ENCODE peak calls at places on chromosome 7, in six cellular contexts. One of them, this sample, is unnamed.

GRCh38 chr7:158908552-158908951 is 52.2 kb downstream of the DYNC2I1 start:
- DNase-seq in fibroblast of mammary gland: no peak
- DNase-seq in heart right ventricle: no peak
- DNase-seq in BE2C: no peak
- DNase-seq in PC-3: no peak
- DNase-seq in MM.1S: no peak
- DNase-seq in this sample: no peak

GRCh38 chr7:26603631-26604030 is 260.8 kb downstream of the SKAP2 start:
- DNase-seq in fibroblast of mammary gland: peak
- DNase-seq in heart right ventricle: no peak
- DNase-seq in BE2C: no peak
- DNase-seq in PC-3: peak
- DNase-seq in MM.1S: no peak
- DNase-seq in this sample: no peak

GRCh38 chr7:150406565-150407421 is 27.7 kb downstream of the ZNF775 start:
- DNase-seq in fibroblast of mammary gland: no peak
- DNase-seq in heart right ventricle: no peak
- DNase-seq in BE2C: no peak
- DNase-seq in PC-3: no peak
- DNase-seq in MM.1S: peak
- DNase-seq in this sample: no peak

GRCh38 chr7:16644987-16645592 is 464 bp downstream of the ANKMY2 start:
- DNase-seq in fibroblast of mammary gland: peak
- DNase-seq in heart right ventricle: peak
- DNase-seq in BE2C: no peak
- DNase-seq in PC-3: no peak
- DNase-seq in MM.1S: no peak
- DNase-seq in this sample: no peak

GRCh38 chr7:151351027-151351426 is 9.4 kb downstream of the NUB1 start:
- DNase-seq in fibroblast of mammary gland: no peak
- DNase-seq in heart right ventricle: no peak
- DNase-seq in BE2C: peak
- DNase-seq in PC-3: no peak
- DNase-seq in MM.1S: no peak
- DNase-seq in this sample: no peak

GRCh38 chr7:74027683-74028320 is at the start of gene ELN:
- DNase-seq in fibroblast of mammary gland: peak
- DNase-seq in heart right ventricle: peak
- DNase-seq in BE2C: peak
- DNase-seq in PC-3: no peak
- DNase-seq in MM.1S: no peak
- DNase-seq in this sample: no peak

GRCh38 chr7:157310676-157311185 is 26.1 kb upstream of the DNAJB6 start:
- DNase-seq in fibroblast of mammary gland: no peak
- DNase-seq in heart right ventricle: no peak
- DNase-seq in BE2C: no peak
- DNase-seq in PC-3: peak
- DNase-seq in MM.1S: no peak
- DNase-seq in this sample: peak

GRCh38 chr7:98622926-98623325 is 5.8 kb downstream of the NPTX2 start:
- DNase-seq in fibroblast of mammary gland: no peak
- DNase-seq in heart right ventricle: no peak
- DNase-seq in BE2C: no peak
- DNase-seq in PC-3: no peak
- DNase-seq in MM.1S: no peak
- DNase-seq in this sample: no peak

GRCh38 chr7:149580328-149580727 is 82.7 kb upstream of the ZNF746 start:
- DNase-seq in fibroblast of mammary gland: no peak
- DNase-seq in heart right ventricle: no peak
- DNase-seq in BE2C: no peak
- DNase-seq in PC-3: no peak
- DNase-seq in MM.1S: no peak
- DNase-seq in this sample: no peak

GRCh38 chr7:34928052-34928451 is 109.2 kb downstream of the DPY19L1 start:
- DNase-seq in fibroblast of mammary gland: peak
- DNase-seq in heart right ventricle: peak
- DNase-seq in BE2C: peak
- DNase-seq in PC-3: peak
- DNase-seq in MM.1S: peak
- DNase-seq in this sample: peak

GRCh38 chr7:34425631-34426384 is 232.2 kb upstream of the NPSR1 start:
- DNase-seq in fibroblast of mammary gland: no peak
- DNase-seq in heart right ventricle: no peak
- DNase-seq in BE2C: no peak
- DNase-seq in PC-3: no peak
- DNase-seq in MM.1S: no peak
- DNase-seq in this sample: no peak

GRCh38 chr7:33130184-33130583 is 820 bp downstream of the BBS9 start:
- DNase-seq in fibroblast of mammary gland: peak
- DNase-seq in heart right ventricle: no peak
- DNase-seq in BE2C: no peak
- DNase-seq in PC-3: no peak
- DNase-seq in MM.1S: no peak
- DNase-seq in this sample: peak

GRCh38 chr7:151012031-151012692 is 12.1 kb downstream of the ATG9B start:
- DNase-seq in fibroblast of mammary gland: no peak
- DNase-seq in heart right ventricle: no peak
- DNase-seq in BE2C: no peak
- DNase-seq in PC-3: no peak
- DNase-seq in MM.1S: no peak
- DNase-seq in this sample: no peak

GRCh38 chr7:129616530-129616929 is 5.0 kb downstream of the NRF1 start:
- DNase-seq in fibroblast of mammary gland: no peak
- DNase-seq in heart right ventricle: no peak
- DNase-seq in BE2C: no peak
- DNase-seq in PC-3: no peak
- DNase-seq in MM.1S: no peak
- DNase-seq in this sample: no peak

GRCh38 chr7:27917119-27917518 is 177.2 kb downstream of the TAX1BP1 start:
- DNase-seq in fibroblast of mammary gland: no peak
- DNase-seq in heart right ventricle: no peak
- DNase-seq in BE2C: no peak
- DNase-seq in PC-3: no peak
- DNase-seq in MM.1S: no peak
- DNase-seq in this sample: no peak

GRCh38 chr7:108158766-108159165 is 28.6 kb upstream of the LAMB4 start:
- DNase-seq in fibroblast of mammary gland: peak
- DNase-seq in heart right ventricle: no peak
- DNase-seq in BE2C: no peak
- DNase-seq in PC-3: peak
- DNase-seq in MM.1S: no peak
- DNase-seq in this sample: no peak

GRCh38 chr7:84043661-84044191 is 150.9 kb downstream of the SEMA3A start:
- DNase-seq in fibroblast of mammary gland: peak
- DNase-seq in heart right ventricle: no peak
- DNase-seq in BE2C: no peak
- DNase-seq in PC-3: no peak
- DNase-seq in MM.1S: no peak
- DNase-seq in this sample: no peak

GRCh38 chr7:42332605-42333222 is 95.7 kb upstream of the GLI3 start:
- DNase-seq in fibroblast of mammary gland: no peak
- DNase-seq in heart right ventricle: no peak
- DNase-seq in BE2C: no peak
- DNase-seq in PC-3: no peak
- DNase-seq in MM.1S: no peak
- DNase-seq in this sample: no peak

GRCh38 chr7:107147464-107148214 is 21.2 kb upstream of the HBP1 start:
- DNase-seq in fibroblast of mammary gland: peak
- DNase-seq in heart right ventricle: no peak
- DNase-seq in BE2C: peak
- DNase-seq in PC-3: peak
- DNase-seq in MM.1S: peak
- DNase-seq in this sample: peak

GRCh38 chr7:101941481-101942383 is 124.3 kb downstream of the CUX1 start:
- DNase-seq in fibroblast of mammary gland: peak
- DNase-seq in heart right ventricle: no peak
- DNase-seq in BE2C: no peak
- DNase-seq in PC-3: peak
- DNase-seq in MM.1S: peak
- DNase-seq in this sample: peak

GRCh38 chr7:13945670-13946069 is 43.8 kb downstream of the ETV1 start:
- DNase-seq in fibroblast of mammary gland: peak
- DNase-seq in heart right ventricle: no peak
- DNase-seq in BE2C: peak
- DNase-seq in PC-3: no peak
- DNase-seq in MM.1S: no peak
- DNase-seq in this sample: no peak

GRCh38 chr7:101453617-101454016 is 90.9 kb downstream of the COL26A1 start:
- DNase-seq in fibroblast of mammary gland: no peak
- DNase-seq in heart right ventricle: no peak
- DNase-seq in BE2C: no peak
- DNase-seq in PC-3: no peak
- DNase-seq in MM.1S: no peak
- DNase-seq in this sample: no peak

GRCh38 chr7:42108803-42109528 is 128.0 kb downstream of the GLI3 start:
- DNase-seq in fibroblast of mammary gland: no peak
- DNase-seq in heart right ventricle: no peak
- DNase-seq in BE2C: no peak
- DNase-seq in PC-3: no peak
- DNase-seq in MM.1S: no peak
- DNase-seq in this sample: no peak

GRCh38 chr7:131656980-131657725 is 100.7 kb upstream of the PODXL start:
- DNase-seq in fibroblast of mammary gland: no peak
- DNase-seq in heart right ventricle: no peak
- DNase-seq in BE2C: no peak
- DNase-seq in PC-3: no peak
- DNase-seq in MM.1S: no peak
- DNase-seq in this sample: no peak

GRCh38 chr7:28062197-28062988 is 118.2 kb downstream of the JAZF1 start:
- DNase-seq in fibroblast of mammary gland: peak
- DNase-seq in heart right ventricle: peak
- DNase-seq in BE2C: peak
- DNase-seq in PC-3: peak
- DNase-seq in MM.1S: peak
- DNase-seq in this sample: peak

GRCh38 chr7:154568346-154568745 is 434.6 kb downstream of the PAXIP1 start:
- DNase-seq in fibroblast of mammary gland: no peak
- DNase-seq in heart right ventricle: no peak
- DNase-seq in BE2C: peak
- DNase-seq in PC-3: no peak
- DNase-seq in MM.1S: no peak
- DNase-seq in this sample: no peak

DNA sequence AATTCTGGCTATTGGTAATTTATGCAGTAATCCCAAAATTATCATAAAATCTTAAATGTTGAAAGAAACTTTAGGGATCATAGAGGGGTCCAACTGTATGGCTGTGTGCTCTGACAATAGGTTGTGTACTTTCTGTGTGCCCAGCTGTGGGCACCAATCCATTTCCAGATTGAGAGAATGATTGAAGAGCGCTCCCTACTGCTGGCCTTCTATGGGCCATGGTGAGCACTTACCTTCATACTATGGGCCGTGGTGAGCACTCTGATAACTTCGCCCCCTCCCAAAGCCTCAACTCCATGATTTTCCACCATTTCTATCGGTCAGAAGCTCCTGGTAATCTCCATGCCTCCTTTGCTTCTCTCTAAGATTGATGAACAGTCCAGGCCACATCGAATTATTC is 118.6 kb downstream of the STRA8 start:
- DNase-seq in fibroblast of mammary gland: no peak
- DNase-seq in heart right ventricle: no peak
- DNase-seq in BE2C: no peak
- DNase-seq in PC-3: no peak
- DNase-seq in MM.1S: no peak
- DNase-seq in this sample: no peak
- TF ChIP-seq CTCF in fibroblast of mammary gland: no peak
- TF ChIP-seq CTCF in heart right ventricle: no peak
- TF ChIP-seq CTCF in BE2C: no peak
- TF ChIP-seq CTCF in PC-3: peak
- TF ChIP-seq CTCF in MM.1S: no peak
- TF ChIP-seq CTCF in this sample: peak

DNA sequence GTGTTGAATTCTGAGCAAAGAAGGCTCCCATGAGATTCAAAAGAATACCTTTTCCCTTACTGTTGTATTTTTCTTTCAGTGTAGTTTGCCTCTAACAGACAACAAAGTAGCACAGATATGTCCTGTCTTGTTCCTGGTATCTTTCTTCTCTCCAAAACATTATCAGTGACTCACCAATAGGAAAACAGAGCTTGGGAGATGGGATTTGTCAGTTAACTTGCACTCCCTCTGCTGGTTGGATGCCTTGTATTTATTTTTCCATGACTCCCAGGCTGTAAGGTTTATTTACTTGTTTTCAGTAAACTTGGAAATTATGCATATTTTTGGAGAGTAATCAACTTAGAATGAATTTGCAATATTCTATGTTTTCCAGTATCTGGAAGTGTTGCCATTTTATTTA is 129.7 kb downstream of the SAMD9 start:
- DNase-seq in fibroblast of mammary gland: peak
- DNase-seq in heart right ventricle: no peak
- DNase-seq in BE2C: peak
- DNase-seq in PC-3: peak
- DNase-seq in MM.1S: no peak
- DNase-seq in this sample: peak
- TF ChIP-seq CTCF in fibroblast of mammary gland: peak
- TF ChIP-seq CTCF in heart right ventricle: peak
- TF ChIP-seq CTCF in BE2C: peak
- TF ChIP-seq CTCF in PC-3: peak
- TF ChIP-seq CTCF in MM.1S: peak
- TF ChIP-seq CTCF in this sample: peak

GRCh38 chr7:113154128-113154527 is 35.8 kb upstream of the SMIM30 start:
- DNase-seq in fibroblast of mammary gland: no peak
- DNase-seq in heart right ventricle: no peak
- DNase-seq in BE2C: no peak
- DNase-seq in PC-3: no peak
- DNase-seq in MM.1S: no peak
- DNase-seq in this sample: no peak

GRCh38 chr7:113161050-113161449 is 42.7 kb upstream of the SMIM30 start:
- DNase-seq in fibroblast of mammary gland: no peak
- DNase-seq in heart right ventricle: no peak
- DNase-seq in BE2C: no peak
- DNase-seq in PC-3: no peak
- DNase-seq in MM.1S: no peak
- DNase-seq in this sample: no peak

DNA sequence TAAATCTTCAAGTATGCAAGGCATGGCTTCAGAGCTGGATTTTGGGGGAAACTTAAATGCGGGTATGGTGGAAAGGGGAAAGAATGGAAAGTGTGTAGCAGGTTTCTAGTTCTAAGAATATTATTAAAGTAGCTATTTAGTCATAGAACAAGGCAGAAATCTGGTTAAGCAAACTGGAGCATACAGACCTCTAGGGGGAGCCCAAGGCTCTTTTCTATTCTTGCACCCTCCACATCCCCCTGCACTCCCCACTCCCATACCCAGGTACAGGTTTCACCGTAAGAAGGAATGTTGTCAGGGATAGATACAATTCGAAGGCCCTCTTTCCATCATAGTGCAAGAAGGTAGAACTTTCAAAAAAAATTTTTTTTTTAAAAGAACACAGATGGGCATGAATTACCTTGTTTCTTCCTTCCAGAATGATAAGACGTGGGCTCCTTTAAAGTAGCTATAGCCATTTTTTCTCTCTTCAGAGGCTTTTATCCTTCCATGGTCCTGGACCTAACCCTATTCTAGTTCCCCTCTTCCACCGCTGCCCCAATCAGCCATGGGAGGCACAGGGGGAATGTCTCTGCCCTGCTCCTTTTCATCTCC is 41.5 kb upstream of the SMIM30 start:
- DNase-seq in fibroblast of mammary gland: peak
- DNase-seq in heart right ventricle: no peak
- DNase-seq in BE2C: peak
- DNase-seq in PC-3: peak
- DNase-seq in MM.1S: peak
- DNase-seq in this sample: peak
- TF ChIP-seq CTCF in fibroblast of mammary gland: peak
- TF ChIP-seq CTCF in heart right ventricle: peak
- TF ChIP-seq CTCF in BE2C: peak
- TF ChIP-seq CTCF in PC-3: peak
- TF ChIP-seq CTCF in MM.1S: peak
- TF ChIP-seq CTCF in this sample: peak

GRCh38 chr7:127447326-127447945 is 54.9 kb upstream of the ZNF800 start:
- DNase-seq in fibroblast of mammary gland: peak
- DNase-seq in heart right ventricle: no peak
- DNase-seq in BE2C: peak
- DNase-seq in PC-3: peak
- DNase-seq in MM.1S: peak
- DNase-seq in this sample: peak
- TF ChIP-seq CTCF in fibroblast of mammary gland: peak
- TF ChIP-seq CTCF in heart right ventricle: peak
- TF ChIP-seq CTCF in BE2C: peak
- TF ChIP-seq CTCF in PC-3: peak
- TF ChIP-seq CTCF in MM.1S: peak
- TF ChIP-seq CTCF in this sample: peak

This sample was measured in HFFc6.